ENCODE peak calls at places on chromosomes 5 and 9, in six cellular contexts. Q, C, L, Z, X and G are unnamed samples.

GRCh38 chr5:139768802-139769465 is 26.7 kb upstream of the PSD2 start:
- DNase-seq in Q (no peak), C (no peak), Z (no peak), L (no peak), X (no peak), G (no peak)

GRCh38 chr9:117917873-117918272 is 213.7 kb downstream of the TLR4 start:
- DNase-seq in X (no peak), Q (no peak), L (no peak), C (no peak), Z (no peak), G (no peak)

GRCh38 chr5:38557309-38557710 is 864 bp upstream of the LIFR start:
- DNase-seq in X (no peak), L (no peak), Z (no peak), Q (no peak), C (no peak), G (no peak)

GRCh38 chr9:123778232-123778902 is 151.6 kb downstream of the DENND1A start:
- DNase-seq in X (no peak), C (no peak), Q (no peak), Z (no peak), L (no peak), G (no peak)

GRCh38 chr5:72991394-72991793 is 35.6 kb downstream of the FCHO2 start:
- DNase-seq in Z (no peak), Q (no peak), L (no peak), C (no peak), X (no peak), G (no peak)

GRCh38 chr5:168364738-168365550 is 73.5 kb downstream of the WWC1 start:
- DNase-seq in Z (no peak), C (peak; percentile 63), L (peak; percentile 82), Q (peak; percentile 22), X (peak; percentile 61), G (no peak)

GRCh38 chr5:57176350-57176857 is 2.5 kb downstream of the GPBP1 start:
- DNase-seq in X (peak; percentile 52), C (peak; percentile 80), Q (peak; percentile 14), L (no peak), Z (peak; percentile 62), G (no peak)

GRCh38 chr9:37936965-37937364 is 33.0 kb upstream of the SLC25A51 start:
- DNase-seq in C (peak; percentile 90), L (no peak), Z (no peak), X (no peak), Q (peak; percentile 84), G (no peak)

GRCh38 chr9:79581794-79582193 is 10.0 kb downstream of the TLE4 start:
- DNase-seq in C (peak; percentile 94), L (no peak), X (no peak), Q (peak; percentile 85), Z (peak; percentile 51), G (no peak)

GRCh38 chr5:174314261-174314660 is 268.8 kb downstream of the NSG2 start:
- DNase-seq in Q (no peak), X (no peak), Z (no peak), L (no peak), C (no peak), G (no peak)

GRCh38 chr9:16022228-16022627 is 469.4 kb downstream of the CCDC171 start:
- DNase-seq in Z (no peak), Q (no peak), X (no peak), L (no peak), C (no peak), G (no peak)

GRCh38 chr9:36163049-36163839 is 5.9 kb upstream of the CCIN start:
- DNase-seq in Z (no peak), X (no peak), L (no peak), C (peak; percentile 86), Q (peak; percentile 49), G (no peak)

GRCh38 chr5:138753794-138754698 is 821 bp downstream of the CTNNA1 start:
- DNase-seq in Q (peak; percentile 87), L (peak; percentile 94), Z (peak; percentile 34), C (peak; percentile 84), X (peak; percentile 93), G (peak; percentile 93)

GRCh38 chr5:179887095-179887494 is 20.6 kb downstream of the TBC1D9B start:
- DNase-seq in C (no peak), L (no peak), Q (no peak), X (no peak), Z (no peak), G (no peak)

GRCh38 chr5:72280655-72281069 is 39.4 kb downstream of the MRPS27 start:
- DNase-seq in X (no peak), Q (peak; percentile 34), C (peak; percentile 66), L (no peak), Z (peak; percentile 7), G (no peak)

GRCh38 chr5:124738751-124739559 is 7.5 kb downstream of the ZNF608 start:
- DNase-seq in C (no peak), L (no peak), Q (no peak), X (peak; percentile 66), Z (no peak), G (no peak)

GRCh38 chr5:172455511-172456061 is 1.3 kb upstream of the SH3PXD2B start:
- DNase-seq in C (peak; percentile 70), Z (no peak), X (no peak), Q (peak; percentile 57), L (no peak), G (peak; percentile 9)
- H3K4me3 ChIP-seq in C (no peak overlapping the region), Z (no peak overlapping the region), X (no peak overlapping the region), Q (no peak overlapping the region), L (no peak overlapping the region), G (no peak overlapping the region)

GRCh38 chr5:65194871-65195270 is 286.8 kb downstream of the ADAMTS6 start:
- DNase-seq in Q (no peak), C (no peak), L (no peak), Z (no peak), X (no peak), G (no peak)

GRCh38 chr5:65198777-65199120 is 283.0 kb downstream of the ADAMTS6 start:
- DNase-seq in Q (peak; percentile 99), L (no peak), Z (no peak), C (peak; percentile 99), X (no peak), G (no peak)

GRCh38 chr5:65203746-65204145 is 278.0 kb downstream of the ADAMTS6 start:
- DNase-seq in Z (no peak), L (no peak), X (no peak), Q (peak; percentile 86), C (peak; percentile 95), G (no peak)

GRCh38 chr5:65199988-65200668 is 281.6 kb downstream of the ADAMTS6 start:
- DNase-seq in Z (no peak), X (no peak), C (peak; percentile 83), L (no peak), Q (peak; percentile 64), G (no peak)

DNA sequence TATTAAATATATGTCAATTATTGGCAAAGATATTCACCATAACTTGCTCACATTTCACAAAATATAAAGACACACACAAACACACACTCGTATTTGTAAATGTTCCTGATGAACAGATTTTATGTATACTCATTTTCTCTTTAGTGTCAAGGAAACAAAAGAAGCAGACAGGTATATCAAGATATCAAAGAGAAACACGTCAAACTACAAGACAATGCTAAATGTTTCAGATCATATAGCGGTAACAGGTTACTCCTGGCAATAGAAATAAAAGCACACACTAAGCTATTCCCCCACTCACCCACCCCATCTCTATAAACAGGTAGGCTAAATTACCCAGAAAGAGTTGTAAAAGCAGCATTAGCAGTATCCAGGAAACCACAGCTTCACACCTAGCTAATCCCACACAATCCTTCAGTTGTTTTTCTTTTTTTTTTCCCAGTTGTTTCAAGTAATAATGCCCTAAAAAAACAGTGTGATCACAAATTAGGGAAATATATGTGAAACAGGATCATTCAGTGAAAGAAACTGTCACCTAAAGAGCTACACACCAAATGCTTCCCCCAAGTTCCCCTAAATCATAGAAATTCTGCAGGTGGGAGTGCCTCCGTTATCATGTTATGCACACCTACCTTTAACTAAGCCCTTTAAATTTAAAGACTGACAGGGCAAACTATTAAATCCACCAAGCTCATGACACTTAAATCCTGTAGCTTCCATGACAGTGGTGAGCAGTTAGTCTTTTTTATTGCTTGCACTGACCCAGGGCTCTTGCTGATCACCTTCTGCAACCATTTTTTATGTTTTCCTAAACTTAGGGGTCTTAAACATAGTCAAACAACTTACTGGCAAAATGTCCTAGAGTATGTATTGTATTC is 283.6 kb downstream of the ADAMTS6 start:
- DNase-seq in L (no peak), Z (no peak), C (no peak), Q (no peak), X (no peak), G (no peak)
- H3K4me3 ChIP-seq in L (no peak overlapping the region), Z (no peak overlapping the region), C (no peak overlapping the region), Q (no peak overlapping the region), X (no peak overlapping the region), G (no peak overlapping the region)

DNA sequence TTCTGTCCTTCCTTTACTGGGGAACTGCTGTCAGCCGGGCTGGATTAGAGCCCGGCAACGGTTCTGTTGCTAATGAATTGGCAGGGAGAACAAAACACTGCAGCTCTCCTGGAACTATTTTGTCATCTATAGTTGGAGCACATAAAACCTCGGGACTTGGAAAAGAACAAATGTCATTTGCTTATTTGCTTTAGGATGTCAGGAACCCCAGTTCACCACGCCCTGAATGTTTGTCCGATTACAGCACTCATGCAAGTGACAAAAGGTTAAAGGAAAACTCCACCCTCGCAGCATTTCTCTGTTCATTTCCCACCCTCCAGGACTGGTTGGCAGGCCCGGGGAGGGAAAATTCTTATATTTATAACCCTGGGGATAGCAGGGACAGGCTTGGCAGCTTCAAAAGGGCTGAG is 66.5 kb upstream of the PLPP1 start:
- DNase-seq in Q (peak; percentile 92), L (peak; percentile 77), X (peak; percentile 86), C (peak; percentile 61), Z (no peak), G (peak; percentile 85)
- H3K4me3 ChIP-seq in Q (no peak overlapping the region), L (no peak overlapping the region), X (no peak overlapping the region), C (no peak overlapping the region), Z (no peak overlapping the region), G (no peak overlapping the region)

DNA sequence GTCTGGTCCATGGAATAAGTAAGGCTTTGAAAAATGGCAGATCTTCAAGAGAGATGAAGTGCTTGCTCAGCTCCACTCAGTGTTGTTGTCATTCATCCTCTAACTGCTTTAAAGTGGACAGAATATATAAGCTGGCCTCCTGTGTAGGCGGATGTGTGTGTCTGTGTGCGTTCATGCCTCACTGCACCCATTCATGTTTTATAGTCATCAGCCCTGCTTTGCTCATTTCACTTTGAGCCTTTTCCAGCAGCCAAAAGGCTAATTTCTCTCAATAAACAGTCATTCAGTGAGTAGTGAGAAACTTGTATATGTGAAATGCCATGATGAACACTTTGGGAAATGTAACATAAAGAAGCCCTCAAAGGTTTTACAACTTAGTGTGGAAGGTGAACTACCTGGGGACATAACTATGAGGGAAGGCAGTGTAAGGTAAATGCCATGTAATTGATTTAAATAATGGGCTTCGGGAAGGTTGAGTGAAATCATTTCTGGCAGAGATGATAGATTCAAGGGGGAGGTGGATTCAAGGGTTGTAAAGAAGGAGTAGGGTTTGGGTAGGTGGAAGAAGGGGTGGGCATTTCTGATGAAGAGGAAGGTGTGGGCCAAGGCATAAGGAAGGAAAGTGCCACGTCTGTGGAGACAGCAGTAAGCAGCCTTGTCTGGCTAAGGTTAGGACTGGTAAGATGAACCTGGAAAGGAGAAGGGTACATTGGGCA is 15.7 kb downstream of the TTC23L start:
- DNase-seq in X (no peak), Q (no peak), L (no peak), Z (no peak), C (no peak), G (no peak)
- H3K4me3 ChIP-seq in X (no peak overlapping the region), Q (no peak overlapping the region), L (no peak overlapping the region), Z (no peak overlapping the region), C (no peak overlapping the region), G (no peak overlapping the region)

GRCh38 chr5:9545301-9545958 is 445 bp downstream of the SEMA5A start:
- DNase-seq in L (no peak), Q (no peak), Z (no peak), C (no peak), X (no peak), G (peak; percentile 33)
- H3K4me3 ChIP-seq in L (peak overlapping the region; percentile 59), Q (peak overlapping the region; percentile 91), Z (no peak overlapping the region), C (peak overlapping the region; percentile 73), X (peak overlapping the region; percentile 51), G (peak overlapping the region; percentile 68)

GRCh38 chr9:128901822-128902221 is 19.0 kb upstream of the PHYHD1 start:
- DNase-seq in Z (no peak), L (no peak), C (no peak), Q (no peak), X (no peak), G (no peak)
- H3K4me3 ChIP-seq in Z (peak overlapping the region; percentile 7), L (no peak overlapping the region), C (no peak overlapping the region), Q (no peak overlapping the region), X (no peak overlapping the region), G (no peak overlapping the region)